ENCODE peak calls at places on chromosomes 4 and X, in six cellular contexts. R is OCI-LY7; Z is iris pigment epithelial cell; G is amygdala; O is effector CD8-positive, alpha-beta T cell; C is astrocyte of the spinal cord. Q is an unnamed sample.

GRCh38 chr4:96675916-96676315 is 836.0 kb downstream of the PDHA2 start:
- DNase-seq in C (peak; percentile 36), O (no peak), R (no peak), Z (peak; percentile 85), G (no peak), Q (no peak)

GRCh38 chrX:110786486-110786885 is 9.1 kb downstream of the CHRDL1 start:
- DNase-seq in C (peak; percentile 73), R (no peak), O (no peak), G (no peak), Z (peak; percentile 30), Q (no peak)

GRCh38 chr4:123408471-123409084 is 12.0 kb downstream of the SPRY1 start:
- DNase-seq in R (no peak), O (no peak), Z (no peak), G (no peak), C (no peak), Q (no peak)

GRCh38 chr4:184347251-184348239 is 126.8 kb downstream of the IRF2 start:
- DNase-seq in Z (peak; percentile 91), R (peak; percentile 89), O (no peak), C (peak; percentile 56), G (no peak), Q (no peak)

GRCh38 chrX:118221257-118221656 is 104.6 kb upstream of the KLHL13 start:
- DNase-seq in C (no peak), Z (no peak), G (no peak), R (no peak), O (no peak), Q (no peak)

GRCh38 chrX:10156199-10157031 is at the start of gene CLCN4:
- DNase-seq in O (no peak), Z (peak; percentile 37), C (no peak), R (peak; percentile 65), G (peak; percentile 30), Q (peak; percentile 85)

GRCh38 chr4:44165938-44166337 is 282.7 kb downstream of the KCTD8 start:
- DNase-seq in R (no peak), G (no peak), C (no peak), O (no peak), Z (no peak), Q (no peak)

GRCh38 chr4:101290651-101291050 is 56.7 kb downstream of the PPP3CA start:
- DNase-seq in R (no peak), O (no peak), C (no peak), Z (no peak), G (no peak), Q (no peak)

GRCh38 chr4:84583871-84584373 is 995 bp downstream of the CDS1 start:
- DNase-seq in O (no peak), Z (no peak), G (no peak), R (no peak), C (no peak), Q (no peak)

GRCh38 chr4:8289151-8289750 is 19.7 kb downstream of the HTRA3 start:
- DNase-seq in O (no peak), R (no peak), G (no peak), Z (no peak), C (no peak), Q (no peak)

Q was measured in head of caudate nucleus.